ENCODE peak calls at places on chromosomes 13 and 19, in five cellular contexts. S is suprapubic skin; C is smooth muscle cell of the brain vasculature; F is CD8-positive, alpha-beta T cell; K is right atrium auricular region. R is an unnamed sample.

GRCh38 chr13:46478641-46479040 is 74.3 kb upstream of the LRCH1 start:
- DNase-seq in K (no peak), F (no peak), C (no peak), S (no peak), R (no peak)

GRCh38 chr19:14943601-14944000 is 2.3 kb downstream of the OR7C2 start:
- DNase-seq in C (no peak), S (no peak), K (no peak), F (no peak), R (no peak)

GRCh38 chr13:112588490-112589297 is 741 bp upstream of the TUBGCP3 start:
- DNase-seq in F (no peak), K (no peak), C (no peak), S (no peak), R (no peak)

GRCh38 chr13:100131863-100132574 is 43.1 kb downstream of the PCCA start:
- DNase-seq in K (no peak), F (no peak), S (no peak), C (peak), R (no peak)

GRCh38 chr19:32971715-32972540 is at the start of the genes CEP89 and FAAP24:
- DNase-seq in K (peak), C (peak), S (peak), F (peak), R (peak)

GRCh38 chr13:37540228-37540627 is 58.3 kb downstream of the POSTN start:
- DNase-seq in S (no peak), C (no peak), K (no peak), F (no peak), R (no peak)

GRCh38 chr13:60152904-60153303 is 10.8 kb downstream of the DIAPH3 start:
- DNase-seq in C (no peak), S (no peak), K (no peak), F (no peak), R (no peak)

GRCh38 chr19:48573163-48573505 is 21.2 kb downstream of the SULT2B1 start:
- DNase-seq in S (no peak), F (no peak), C (no peak), K (no peak), R (no peak)

GRCh38 chr13:46614582-46614981 is 61.6 kb downstream of the LRCH1 start:
- DNase-seq in C (peak), F (no peak), K (no peak), S (no peak), R (no peak)

GRCh38 chr13:37344051-37344450 is 238.6 kb upstream of the CSNK1A1L start:
- DNase-seq in F (no peak), C (no peak), S (no peak), K (no peak), R (no peak)

GRCh38 chr13:98432638-98433037 is 144.3 kb downstream of the STK24 start:
- DNase-seq in C (no peak), S (no peak), F (no peak), K (no peak), R (no peak)

GRCh38 chr13:97212540-97213146 is 9.5 kb upstream of the MBNL2 start:
- DNase-seq in K (no peak), F (no peak), C (no peak), S (no peak), R (no peak)

GRCh38 chr13:32330438-32330837 is 15.1 kb downstream of the BRCA2 start:
- DNase-seq in F (no peak), C (no peak), K (no peak), S (no peak), R (no peak)

GRCh38 chr13:76216729-76217128 is 580.6 kb downstream of the LMO7 start:
- DNase-seq in F (no peak), S (no peak), K (no peak), C (no peak), R (no peak)

GRCh38 chr19:41877490-41877876 is 404 bp downstream of the CD79A start:
- DNase-seq in K (no peak), C (no peak), F (no peak), S (no peak), R (no peak)

GRCh38 chr19:46745521-46746280 is at the start of gene FKRP:
- DNase-seq in F (peak), C (no peak), K (no peak), S (no peak), R (no peak)

GRCh38 chr19:41321600-41322270 is 11.8 kb downstream of the CCDC97 start:
- DNase-seq in C (no peak), S (no peak), F (peak), K (no peak), R (no peak)

GRCh38 chr19:35128398-35129057 is 6.3 kb downstream of the LGI4 start:
- DNase-seq in C (no peak), F (no peak), S (no peak), K (no peak), R (no peak)

R was measured in lower leg skin.